ENCODE peak calls at places on chromosomes 3 and 15, in four cellular contexts. A, P, H and J are unnamed samples.

GRCh38 chr3:174170248-174170647 is 688.9 kb upstream of the NAALADL2 start:
- DNase-seq in H (no peak), A (no peak), P (no peak), J (no peak)

GRCh38 chr3:112397529-112397928 is 64.6 kb downstream of the CD200 start:
- DNase-seq in P (no peak), H (no peak), A (no peak), J (no peak)

GRCh38 chr3:42052132-42052866 is 38.9 kb upstream of the TRAK1 start:
- DNase-seq in H (no peak), P (no peak), A (no peak), J (no peak)

GRCh38 chr3:31462050-31462569 is 70.6 kb upstream of the STT3B start:
- DNase-seq in A (no peak), P (no peak), H (no peak), J (no peak)

GRCh38 chr15:93087825-93088199 is 1.2 kb downstream of the RGMA start:
- DNase-seq in P (no peak), H (peak; percentile 74), A (peak; percentile 72), J (peak; percentile 41)

GRCh38 chr3:141122455-141123030 is 71.4 kb downstream of the SPSB4 start:
- DNase-seq in H (no peak), P (no peak), A (no peak), J (no peak)

GRCh38 chr3:76138921-76139320 is 353.6 kb upstream of the ZNF717 start:
- DNase-seq in H (no peak), A (no peak), P (no peak), J (no peak)

GRCh38 chr15:74821091-74821789 is 5.2 kb upstream of the CPLX3 start:
- DNase-seq in A (no peak), H (no peak), P (no peak), J (no peak)

GRCh38 chr3:45554001-45554691 is 40.4 kb upstream of the LIMD1 start:
- DNase-seq in H (no peak), P (no peak), A (no peak), J (no peak)

GRCh38 chr15:78341057-78341763 is 1.1 kb downstream of the CRABP1 start:
- DNase-seq in H (no peak), P (peak; percentile 72), A (peak; percentile 36), J (no peak)

GRCh38 chr3:188516515-188516914 is 362.6 kb downstream of the LPP start:
- DNase-seq in A (no peak), H (no peak), P (no peak), J (no peak)

GRCh38 chr15:66894986-66895780 is 170.2 kb upstream of the SMAD3 start:
- DNase-seq in P (no peak), H (no peak), A (no peak), J (no peak)

GRCh38 chr15:81195339-81195864 is 1.3 kb upstream of the IL16 start:
- DNase-seq in H (no peak), P (no peak), A (no peak), J (peak; percentile 13)

GRCh38 chr3:160885791-160886286 is 129.8 kb downstream of the PPM1L start:
- DNase-seq in H (no peak), P (peak; percentile 65), A (no peak), J (peak; percentile 55)

GRCh38 chr3:41482134-41482533 is 282.8 kb downstream of the CTNNB1 start:
- DNase-seq in A (no peak), P (no peak), H (no peak), J (no peak)

GRCh38 chr3:37266809-37267208 is 92.4 kb upstream of the LRRFIP2 start:
- DNase-seq in A (no peak), P (no peak), H (no peak), J (no peak)

GRCh38 chr15:56918907-56919707 is 663 bp downstream of the TCF12 start:
- DNase-seq in P (peak; percentile 92), H (peak; percentile 67), A (peak; percentile 75), J (peak; percentile 66)

GRCh38 chr3:151009981-151010380 is 37.5 kb upstream of the CLRN1 start:
- DNase-seq in P (no peak), H (no peak), A (no peak), J (no peak)

GRCh38 chr3:137024348-137024747 is 66.6 kb downstream of the IL20RB start:
- DNase-seq in H (no peak), A (no peak), P (no peak), J (no peak)

GRCh38 chr3:176650478-176650877 is 546.8 kb downstream of the TBL1XR1 start:
- DNase-seq in P (no peak), A (peak; percentile 9), H (peak; percentile 8), J (no peak)

GRCh38 chr3:132784502-132785025 is 62.4 kb upstream of the NPHP3 start:
- DNase-seq in P (no peak), A (no peak), H (no peak), J (no peak)

GRCh38 chr3:40505599-40506462 is at the start of gene ZNF620:
- DNase-seq in H (peak; percentile 4), A (peak; percentile 86), P (peak; percentile 89), J (peak; percentile 67)

GRCh38 chr3:23956701-23957100 is 11.6 kb downstream of the NR1D2 start:
- DNase-seq in H (no peak), P (no peak), A (no peak), J (no peak)

GRCh38 chr15:98721166-98721565 is 72.8 kb downstream of the IGF1R start:
- DNase-seq in H (no peak), P (no peak), A (no peak), J (no peak)

GRCh38 chr15:98720577-98720976 is 72.2 kb downstream of the IGF1R start:
- DNase-seq in A (no peak), P (no peak), H (no peak), J (no peak)

GRCh38 chr15:98719169-98719515 is 70.8 kb downstream of the IGF1R start:
- DNase-seq in H (no peak), P (no peak), A (no peak), J (no peak)

GRCh38 chr15:98718426-98719168 is 70.3 kb downstream of the IGF1R start:
- DNase-seq in H (no peak), A (no peak), P (no peak), J (no peak)

DNA sequence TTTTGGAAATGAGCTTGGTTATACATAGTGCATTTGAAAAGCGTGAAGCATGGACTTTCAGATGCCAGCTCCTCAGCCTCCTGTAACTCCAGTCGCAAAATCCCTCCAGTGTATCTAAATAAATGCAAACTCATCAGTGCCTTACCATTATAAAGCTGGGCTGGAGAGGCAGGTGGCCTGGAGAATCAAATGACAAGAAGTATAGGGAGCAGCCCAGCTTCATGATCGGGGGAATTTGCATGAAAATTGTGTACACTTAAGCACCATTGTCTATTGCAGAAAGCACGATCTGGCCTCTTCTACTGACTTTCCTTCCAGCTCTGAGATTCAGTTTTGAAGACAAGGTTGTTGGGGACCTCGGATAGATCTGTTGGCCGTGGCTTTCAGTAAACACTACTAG is 71.7 kb downstream of the IGF1R start:
- DNase-seq in A (no peak), P (no peak), H (no peak), J (no peak)
- H3K27ac ChIP-seq in A (no peak overlapping the region), P (no peak overlapping the region), H (no peak overlapping the region), J (no peak overlapping the region)

GRCh38 chr3:38720465-38720864 is 71.0 kb upstream of the SCN5A start:
- DNase-seq in A (no peak), H (no peak), P (no peak), J (no peak)
- H3K27ac ChIP-seq in A (no peak overlapping the region), H (no peak overlapping the region), P (no peak overlapping the region), J (no peak overlapping the region)

GRCh38 chr3:155138677-155139076 is 58.6 kb downstream of the MME start:
- DNase-seq in P (no peak), A (no peak), H (no peak), J (no peak)
- H3K27ac ChIP-seq in P (no peak overlapping the region), A (no peak overlapping the region), H (no peak overlapping the region), J (no peak overlapping the region)

DNA sequence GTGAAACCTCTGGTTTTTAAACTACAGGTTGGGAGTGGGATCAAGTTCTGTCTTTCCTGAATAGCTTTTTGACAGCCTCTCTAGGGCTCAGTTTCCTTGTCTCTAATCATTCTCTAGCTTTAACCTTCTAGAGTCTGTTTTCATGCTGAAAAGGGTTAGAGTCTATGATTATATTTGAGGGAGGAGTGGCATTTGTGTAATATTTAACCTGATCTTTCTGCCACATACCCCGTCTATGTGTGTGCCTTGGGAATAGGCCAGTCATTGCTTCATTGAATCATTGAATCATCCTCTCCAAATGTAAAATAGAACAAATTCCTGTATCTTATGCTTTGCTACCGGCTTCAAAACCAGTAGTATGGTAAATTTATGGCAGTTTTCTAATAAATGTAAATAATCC is 204.9 kb downstream of the KLHL25 start:
- DNase-seq in P (no peak), A (peak; percentile 78), H (peak; percentile 22), J (no peak)
- H3K27ac ChIP-seq in P (peak overlapping the region; percentile 83), A (peak overlapping the region; percentile 81), H (no peak overlapping the region), J (no peak overlapping the region)

GRCh38 chr3:127767126-127767525 is 55.2 kb downstream of the MGLL start:
- DNase-seq in A (peak; percentile 56), H (no peak), P (no peak), J (no peak)
- H3K27ac ChIP-seq in A (peak overlapping the region; percentile 77), H (no peak overlapping the region), P (no peak overlapping the region), J (no peak overlapping the region)

GRCh38 chr3:129614927-129615363 is 8.5 kb upstream of the PLXND1 start:
- DNase-seq in A (peak; percentile 45), P (peak; percentile 74), H (no peak), J (peak; percentile 20)
- H3K27ac ChIP-seq in A (peak overlapping the region; percentile 67), P (peak overlapping the region; percentile 70), H (no peak overlapping the region), J (peak overlapping the region; percentile 38)

GRCh38 chr15:65258863-65259262 is 27.8 kb downstream of the PARP16 start:
- DNase-seq in P (no peak), H (no peak), A (no peak), J (no peak)

GRCh38 chr15:65263313-65263712 is 23.4 kb downstream of the PARP16 start:
- DNase-seq in A (no peak), P (no peak), H (no peak), J (no peak)

GRCh38 chr15:65254237-65254820 is 32.4 kb downstream of the PARP16 start:
- DNase-seq in H (no peak), P (no peak), A (no peak), J (no peak)

GRCh38 chr15:65259367-65259781 is 27.3 kb downstream of the PARP16 start:
- DNase-seq in A (no peak), P (no peak), H (no peak), J (no peak)

DNA sequence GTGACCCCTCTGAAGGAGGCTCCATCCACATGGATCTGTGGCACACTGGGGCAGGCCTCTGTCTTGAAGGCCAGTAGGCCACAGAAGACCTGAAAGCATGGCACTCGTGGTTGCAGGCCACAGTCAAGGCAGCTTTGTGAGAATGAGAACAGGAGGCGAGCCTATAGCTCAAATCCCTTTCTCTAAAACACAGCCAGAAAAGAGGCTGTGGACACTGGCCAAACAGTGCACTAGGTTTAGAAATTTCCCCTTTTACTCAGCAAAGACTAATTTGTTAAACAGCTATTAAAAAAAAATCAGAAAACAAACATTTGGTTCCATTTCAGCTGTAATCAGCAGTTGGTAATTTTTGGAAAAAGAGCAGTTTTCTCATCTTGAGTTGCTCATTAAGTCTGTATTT is 28.3 kb downstream of the PARP16 start:
- DNase-seq in P (no peak), A (no peak), H (no peak), J (no peak)
- H3K27ac ChIP-seq in P (no peak overlapping the region), A (no peak overlapping the region), H (no peak overlapping the region), J (no peak overlapping the region)

GRCh38 chr3:87733671-87734367 is 325.0 kb downstream of the CGGBP1 start:
- DNase-seq in A (no peak), P (no peak), H (peak; percentile 1), J (no peak)
- H3K27ac ChIP-seq in A (no peak overlapping the region), P (no peak overlapping the region), H (no peak overlapping the region), J (no peak overlapping the region)

GRCh38 chr3:64104006-64104405 is 80.7 kb upstream of the PSMD6 start:
- DNase-seq in P (no peak), A (no peak), H (no peak), J (no peak)
- H3K27ac ChIP-seq in P (no peak overlapping the region), A (no peak overlapping the region), H (no peak overlapping the region), J (no peak overlapping the region)